ENCODE peak calls at places on chromosomes 6 and 20, in five cellular contexts. S is HepG2, O is GM12878, G is H1, J is GM12891. E is an unnamed sample.

GRCh38 chr6:20426177-20427082 is 24.8 kb downstream of the E2F3 start:
- DNase-seq in S (no peak), O (no peak), G (no peak), J (no peak), E (no peak)

GRCh38 chr6:71599366-71599765 is 287.0 kb upstream of the RIMS1 start:
- DNase-seq in S (no peak), O (no peak), G (no peak), J (no peak), E (no peak)

GRCh38 chr20:8433286-8433685 is 301.2 kb downstream of the PLCB1 start:
- DNase-seq in S (no peak), O (no peak), G (no peak), J (no peak), E (no peak)

GRCh38 chr6:113719056-113719455 is 138.1 kb upstream of the MARCKS start:
- DNase-seq in S (no peak), O (no peak), G (no peak), J (no peak), E (no peak)

GRCh38 chr6:166757226-166758135 is 130.4 kb upstream of the RPS6KA2 start:
- DNase-seq in S (no peak), O (no peak), G (no peak), J (no peak), E (no peak)

GRCh38 chr20:29874476-29875202 is 1382.8 kb upstream of the DEFB115 start:
- DNase-seq in S (no peak), O (no peak), G (no peak), J (no peak), E (no peak)

GRCh38 chr6:157150076-157150475 is 173.2 kb downstream of the TMEM242 start:
- DNase-seq in S (no peak), O (no peak), G (no peak), J (no peak), E (no peak)

GRCh38 chr6:89494131-89494793 is 61.3 kb downstream of the ANKRD6 start:
- DNase-seq in S (no peak), O (no peak), G (no peak), J (peak), E (no peak)

GRCh38 chr20:57991211-57991841 is 237.1 kb downstream of the ANKRD60 start:
- DNase-seq in S (no peak), O (no peak), G (no peak), J (no peak), E (no peak)

GRCh38 chr6:163457637-163458561 is 43.4 kb downstream of the QKI start:
- DNase-seq in S (peak), O (no peak), G (no peak), J (no peak), E (no peak)

GRCh38 chr20:53857723-53858236 is 212.6 kb downstream of the BCAS1 start:
- DNase-seq in S (no peak), O (no peak), G (no peak), J (no peak), E (no peak)

GRCh38 chr6:155275808-155276480 is 12.1 kb downstream of the CLDN20 start:
- DNase-seq in S (no peak), O (no peak), G (no peak), J (no peak), E (no peak)

GRCh38 chr6:104344223-104344622 is 515.5 kb downstream of the HACE1 start:
- DNase-seq in S (no peak), O (no peak), G (no peak), J (no peak), E (no peak)
- TF ChIP-seq POLR2A in S (no peak), O (no peak), G (no peak), J (no peak), E (no peak)

GRCh38 chr6:7897461-7898192 is 13.0 kb downstream of the TXNDC5 start:
- DNase-seq in S (no peak), O (no peak), G (no peak), J (no peak), E (no peak)
- TF ChIP-seq TAF1 in S (no peak), O (no peak), G (no peak), J (no peak), E (no peak)

GRCh38 chr6:118894425-118895240 is 681 bp downstream of the ASF1A start:
- DNase-seq in S (peak), O (no peak), G (peak), J (peak), E (peak)
- TF ChIP-seq POLR2A in S (peak), O (peak), G (peak), J (peak), E (peak)

DNA sequence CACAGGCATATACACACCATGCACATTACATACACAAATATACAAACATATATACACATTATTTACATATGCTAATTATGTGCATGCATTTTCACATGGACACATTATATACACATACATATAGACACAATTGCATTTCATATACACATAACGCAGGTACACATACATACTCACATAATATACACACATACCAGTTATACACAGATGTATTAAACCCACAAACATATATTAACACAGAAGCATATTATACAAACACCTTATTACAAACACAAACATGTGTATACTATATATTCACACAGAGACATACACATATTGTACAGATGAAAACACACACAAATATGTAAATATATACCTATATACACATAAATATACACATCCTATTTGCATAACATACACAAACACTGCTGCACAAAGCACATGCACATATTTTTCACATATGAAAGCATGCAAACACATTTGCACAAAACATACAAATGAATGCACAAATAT is 140.2 kb downstream of the VEGFA start:
- DNase-seq in S (no peak), O (no peak), G (no peak), J (no peak), E (no peak)
- TF ChIP-seq TAF1 in S (no peak), O (no peak), G (no peak), J (no peak), E (no peak)

GRCh38 chr6:32175711-32176475 is at the start of gene AGPAT1:
- DNase-seq in S (peak), O (peak), G (peak), J (peak), E (peak)
- TF ChIP-seq POLR2A in S (peak), O (peak), G (peak), J (no peak), E (peak)

GRCh38 chr6:297571-298232 is 5.4 kb downstream of the DUSP22 start:
- DNase-seq in S (no peak), O (no peak), G (no peak), J (no peak), E (no peak)
- TF ChIP-seq TAF1 in S (no peak), O (no peak), G (no peak), J (no peak), E (no peak)

GRCh38 chr6:56851541-56852248 is 103.2 kb upstream of the BEND6 start:
- DNase-seq in S (peak), O (peak), G (peak), J (peak), E (peak)
- TF ChIP-seq POLR2A in S (no peak), O (no peak), G (no peak), J (no peak), E (peak)

GRCh38 chr20:20276806-20277530 is 90.9 kb upstream of the INSM1 start:
- DNase-seq in S (no peak), O (no peak), G (no peak), J (no peak), E (no peak)
- TF ChIP-seq TAF1 in S (no peak), O (no peak), G (no peak), J (no peak), E (no peak)

DNA sequence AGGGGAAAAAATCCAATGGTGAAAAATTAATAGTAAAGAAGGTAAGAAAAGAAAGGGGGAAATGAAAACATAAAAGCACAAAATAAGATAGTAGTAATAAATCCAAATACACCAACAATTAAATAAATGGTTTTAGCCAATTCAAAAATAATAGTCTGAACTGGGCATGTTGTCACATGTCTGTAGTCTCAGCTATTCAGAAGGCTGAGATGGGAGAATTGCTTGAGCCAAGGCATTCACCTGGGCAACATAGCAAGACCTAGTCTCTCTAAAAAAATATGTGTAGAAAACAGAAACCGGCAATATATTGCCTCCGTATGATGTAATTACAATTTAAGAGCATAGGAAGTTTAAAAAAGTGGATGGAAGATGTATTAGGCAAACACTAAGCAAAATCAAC is 311.3 kb upstream of the FERMT1 start:
- DNase-seq in S (no peak), O (no peak), G (no peak), J (no peak), E (no peak)
- TF ChIP-seq POLR2A in S (no peak), O (no peak), G (no peak), J (no peak), E (no peak)

DNA sequence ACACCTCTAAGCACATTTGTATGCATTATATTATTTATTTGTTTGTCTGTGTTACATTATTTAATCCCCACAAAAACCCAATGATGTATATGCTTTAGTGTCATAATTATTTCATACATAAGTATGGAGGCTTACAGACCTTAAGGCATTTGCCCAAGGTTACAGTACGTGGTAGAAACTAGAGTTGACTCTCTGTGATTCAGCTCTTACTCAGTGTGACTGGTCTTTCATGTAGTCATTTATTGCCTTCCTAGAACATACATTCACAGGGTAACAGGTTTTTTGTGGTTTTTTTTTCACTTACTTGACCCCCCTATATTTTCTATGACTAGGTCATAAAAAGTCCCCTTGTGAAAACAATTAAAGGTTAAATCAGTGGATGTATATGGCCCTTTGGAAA is 566.8 kb downstream of the TFAP2A start:
- DNase-seq in S (no peak), O (no peak), G (no peak), J (no peak), E (no peak)
- TF ChIP-seq TAF1 in S (no peak), O (no peak), G (no peak), J (no peak), E (no peak)

E was measured in GM12892.